ENCODE peak calls at places on chromosomes 3 and 15, in four cellular contexts. One of them, this sample, is unnamed.

GRCh38 chr3:49454457-49454856 is 15.6 kb upstream of the DAG1 start:
- DNase-seq in HCT116: peak
- DNase-seq in stomach: peak
- DNase-seq in NCI-H2107: no peak
- DNase-seq in this sample: peak

GRCh38 chr15:67190813-67191212 is 63.6 kb downstream of the AAGAB start:
- DNase-seq in stomach: no peak
- DNase-seq in HCT116: no peak
- DNase-seq in NCI-H2107: no peak
- DNase-seq in this sample: no peak

GRCh38 chr3:13896473-13897154 is 16.7 kb upstream of the WNT7A start:
- DNase-seq in HCT116: peak
- DNase-seq in stomach: peak
- DNase-seq in NCI-H2107: no peak
- DNase-seq in this sample: peak

GRCh38 chr15:88610756-88611231 is 10.3 kb upstream of the AEN start:
- DNase-seq in stomach: no peak
- DNase-seq in NCI-H2107: no peak
- DNase-seq in HCT116: no peak
- DNase-seq in this sample: no peak

GRCh38 chr15:22902046-22902445 is 63.6 kb downstream of the NIPA2 start:
- DNase-seq in HCT116: no peak
- DNase-seq in stomach: no peak
- DNase-seq in NCI-H2107: no peak
- DNase-seq in this sample: no peak

GRCh38 chr3:792651-793050 is 300.2 kb upstream of the CNTN6 start:
- DNase-seq in NCI-H2107: no peak
- DNase-seq in HCT116: no peak
- DNase-seq in stomach: no peak
- DNase-seq in this sample: no peak

GRCh38 chr3:15299036-15299435 is 33.4 kb downstream of the SH3BP5 start:
- DNase-seq in HCT116: no peak
- DNase-seq in NCI-H2107: no peak
- DNase-seq in stomach: no peak
- DNase-seq in this sample: no peak

GRCh38 chr3:111315911-111316310 is 226.1 kb upstream of the CD96 start:
- DNase-seq in stomach: no peak
- DNase-seq in HCT116: no peak
- DNase-seq in NCI-H2107: no peak
- DNase-seq in this sample: no peak

GRCh38 chr3:179510496-179510895 is 52.2 kb upstream of the ACTL6A start:
- DNase-seq in NCI-H2107: no peak
- DNase-seq in HCT116: no peak
- DNase-seq in stomach: no peak
- DNase-seq in this sample: no peak

GRCh38 chr3:141308588-141309218 is 59.6 kb upstream of the ZBTB38 start:
- DNase-seq in HCT116: peak
- DNase-seq in NCI-H2107: peak
- DNase-seq in stomach: peak
- DNase-seq in this sample: peak

GRCh38 chr3:151460240-151460639 is 621 bp downstream of the IGSF10 start:
- DNase-seq in stomach: no peak
- DNase-seq in NCI-H2107: no peak
- DNase-seq in HCT116: no peak
- DNase-seq in this sample: no peak

GRCh38 chr3:188257384-188257961 is 103.5 kb downstream of the LPP start:
- DNase-seq in stomach: no peak
- DNase-seq in HCT116: no peak
- DNase-seq in NCI-H2107: no peak
- DNase-seq in this sample: no peak

GRCh38 chr3:16523778-16524177 is 10.3 kb upstream of the RFTN1 start:
- DNase-seq in NCI-H2107: no peak
- DNase-seq in stomach: no peak
- DNase-seq in HCT116: no peak
- DNase-seq in this sample: no peak

GRCh38 chr3:196486263-196486662 is 17.3 kb downstream of the RNF168 start:
- DNase-seq in HCT116: no peak
- DNase-seq in stomach: no peak
- DNase-seq in NCI-H2107: no peak
- DNase-seq in this sample: no peak

GRCh38 chr3:128991355-128991895 is 2.5 kb downstream of the CFAP92 start:
- DNase-seq in HCT116: no peak
- DNase-seq in NCI-H2107: no peak
- DNase-seq in stomach: no peak
- DNase-seq in this sample: no peak

GRCh38 chr3:70308760-70309159 is 3.7 kb downstream of the MDFIC2 start:
- DNase-seq in stomach: no peak
- DNase-seq in HCT116: no peak
- DNase-seq in NCI-H2107: no peak
- DNase-seq in this sample: no peak

GRCh38 chr15:82585072-82585471 is 44.8 kb upstream of the RPS17 start:
- DNase-seq in stomach: no peak
- DNase-seq in HCT116: no peak
- DNase-seq in NCI-H2107: no peak
- DNase-seq in this sample: no peak

GRCh38 chr3:44721231-44722102 is 8.0 kb upstream of the ZNF501 start:
- DNase-seq in stomach: no peak
- DNase-seq in HCT116: no peak
- DNase-seq in NCI-H2107: no peak
- DNase-seq in this sample: no peak

GRCh38 chr3:108396336-108396735 is 100.0 kb downstream of the HHLA2 start:
- DNase-seq in NCI-H2107: no peak
- DNase-seq in HCT116: no peak
- DNase-seq in stomach: no peak
- DNase-seq in this sample: no peak

GRCh38 chr3:170506556-170506955 is 79.3 kb downstream of the SLC7A14 start:
- DNase-seq in stomach: no peak
- DNase-seq in HCT116: no peak
- DNase-seq in NCI-H2107: no peak
- DNase-seq in this sample: no peak

GRCh38 chr3:46369675-46370132 is 1.0 kb upstream of the CCR5 start:
- DNase-seq in NCI-H2107: no peak
- DNase-seq in stomach: no peak
- DNase-seq in HCT116: no peak
- DNase-seq in this sample: no peak

GRCh38 chr15:100349696-100350433 is 8.1 kb upstream of the ADAMTS17 start:
- DNase-seq in NCI-H2107: peak
- DNase-seq in stomach: peak
- DNase-seq in HCT116: peak
- DNase-seq in this sample: peak

GRCh38 chr3:142273501-142273900 is 48.1 kb upstream of the GK5 start:
- DNase-seq in NCI-H2107: no peak
- DNase-seq in stomach: no peak
- DNase-seq in HCT116: no peak
- DNase-seq in this sample: no peak

GRCh38 chr15:43954181-43954621 is 127.4 kb downstream of the WDR76 start:
- DNase-seq in NCI-H2107: no peak
- DNase-seq in stomach: no peak
- DNase-seq in HCT116: no peak
- DNase-seq in this sample: no peak

GRCh38 chr15:80777137-80777536 is 2.0 kb upstream of the CEMIP start:
- DNase-seq in NCI-H2107: no peak
- DNase-seq in HCT116: no peak
- DNase-seq in stomach: no peak
- DNase-seq in this sample: no peak

GRCh38 chr15:47339800-47340575 is 377.3 kb upstream of the SEMA6D start:
- DNase-seq in stomach: no peak
- DNase-seq in HCT116: no peak
- DNase-seq in NCI-H2107: no peak
- DNase-seq in this sample: no peak

GRCh38 chr3:8441969-8442559 is 59.6 kb upstream of the LMCD1 start:
- DNase-seq in NCI-H2107: no peak
- DNase-seq in stomach: no peak
- DNase-seq in HCT116: peak
- DNase-seq in this sample: peak

GRCh38 chr3:16388850-16389411 is 123.9 kb downstream of the OXNAD1 start:
- DNase-seq in stomach: no peak
- DNase-seq in NCI-H2107: no peak
- DNase-seq in HCT116: no peak
- DNase-seq in this sample: no peak

GRCh38 chr3:124033360-124034015 is 41.6 kb upstream of the ROPN1 start:
- DNase-seq in NCI-H2107: no peak
- DNase-seq in HCT116: no peak
- DNase-seq in stomach: no peak
- DNase-seq in this sample: peak

GRCh38 chr3:196620228-196620627 is 19.3 kb upstream of the NRROS start:
- DNase-seq in stomach: no peak
- DNase-seq in NCI-H2107: no peak
- DNase-seq in HCT116: no peak
- DNase-seq in this sample: no peak

GRCh38 chr15:29278436-29279099 is 8.9 kb upstream of the NSMCE3 start:
- DNase-seq in stomach: no peak
- DNase-seq in NCI-H2107: no peak
- DNase-seq in HCT116: peak
- DNase-seq in this sample: no peak

GRCh38 chr3:661356-661755 is 431.5 kb upstream of the CNTN6 start:
- DNase-seq in HCT116: no peak
- DNase-seq in NCI-H2107: no peak
- DNase-seq in stomach: no peak
- DNase-seq in this sample: no peak

GRCh38 chr3:6571448-6571847 is 289.5 kb upstream of the GRM7 start:
- DNase-seq in stomach: no peak
- DNase-seq in HCT116: no peak
- DNase-seq in NCI-H2107: no peak
- DNase-seq in this sample: no peak

GRCh38 chr3:122085666-122086065 is 30.5 kb downstream of the CD86 start:
- DNase-seq in HCT116: no peak
- DNase-seq in stomach: no peak
- DNase-seq in NCI-H2107: no peak
- DNase-seq in this sample: no peak

GRCh38 chr15:90037510-90037860 is 36.4 kb downstream of the ZNF710 start:
- DNase-seq in NCI-H2107: no peak
- DNase-seq in stomach: no peak
- DNase-seq in HCT116: no peak
- DNase-seq in this sample: no peak

GRCh38 chr3:15161113-15161512 is 44.9 kb upstream of the CAPN7 start:
- DNase-seq in NCI-H2107: no peak
- DNase-seq in stomach: no peak
- DNase-seq in HCT116: no peak
- DNase-seq in this sample: no peak